ENCODE peak calls at places on chromosome 11, in ten cellular contexts. C, B, G, A, O, E, L, K, T and M are unnamed samples.

GRCh38 chr11:86637976-86638375 is 34.4 kb downstream of the ME3 start:
- DNase-seq in C (peak; percentile 66), B (no peak), G (peak; percentile 49), A (no peak), O (no peak), E (no peak), L (no peak), K (no peak), T (peak; percentile 73), M (peak; percentile 52)

GRCh38 chr11:114566273-114566672 is 6.6 kb upstream of the NXPE1 start:
- DNase-seq in C (no peak), B (no peak), G (no peak), A (no peak), O (no peak), E (no peak), L (no peak), K (no peak), T (no peak), M (no peak)

GRCh38 chr11:72741429-72741833 is 10.8 kb downstream of the ARAP1 start:
- DNase-seq in C (no peak), B (peak; percentile 62), G (no peak), A (peak; percentile 96), O (no peak), E (no peak), L (peak; percentile 44), K (no peak), T (peak; percentile 16), M (no peak)

GRCh38 chr11:33633251-33634003 is 67.2 kb downstream of the C11orf91 start:
- DNase-seq in C (peak; percentile 74), B (peak; percentile 44), G (peak; percentile 72), A (peak; percentile 71), O (peak; percentile 91), E (peak; percentile 98), L (peak; percentile 89), K (peak; percentile 27), T (peak; percentile 83), M (peak; percentile 98)

GRCh38 chr11:68549789-68550484 is 89.4 kb downstream of the PPP6R3 start:
- DNase-seq in C (peak; percentile 42), B (no peak), G (no peak), A (no peak), O (peak; percentile 55), E (no peak), L (no peak), K (no peak), T (peak; percentile 53), M (no peak)

GRCh38 chr11:27429740-27430451 is 42.7 kb downstream of the LGR4 start:
- DNase-seq in C (peak; percentile 55), B (no peak), G (peak; percentile 7), A (no peak), O (peak; percentile 38), E (no peak), L (no peak), K (no peak), T (peak; percentile 62), M (peak; percentile 69)

GRCh38 chr11:84019576-84020194 is 733.5 kb upstream of the CCDC90B start:
- DNase-seq in C (peak; percentile 83), B (no peak), G (peak; percentile 48), A (peak; percentile 32), O (peak; percentile 73), E (no peak), L (peak; percentile 10), K (no peak), T (peak; percentile 89), M (peak; percentile 0)

GRCh38 chr11:65417221-65417701 is 5.3 kb upstream of the NEAT1 start:
- DNase-seq in C (no peak), B (peak; percentile 40), G (no peak), A (peak; percentile 56), O (peak; percentile 30), E (no peak), L (no peak), K (peak; percentile 73), T (peak; percentile 12), M (no peak)

GRCh38 chr11:10550988-10551657 is 10.1 kb upstream of the RNF141 start:
- DNase-seq in C (no peak), B (no peak), G (no peak), A (no peak), O (peak; percentile 21), E (no peak), L (no peak), K (no peak), T (no peak), M (no peak)

GRCh38 chr11:73152086-73152853 is 10.2 kb upstream of the FCHSD2 start:
- DNase-seq in C (no peak), B (no peak), G (no peak), A (no peak), O (no peak), E (no peak), L (no peak), K (peak; percentile 75), T (no peak), M (no peak)

GRCh38 chr11:115348404-115348803 is 155.8 kb downstream of the CADM1 start:
- DNase-seq in C (no peak), B (no peak), G (no peak), A (no peak), O (no peak), E (no peak), L (no peak), K (no peak), T (no peak), M (no peak)

GRCh38 chr11:69201048-69201365 is 45.3 kb downstream of the SMIM38 start:
- DNase-seq in C (no peak), B (no peak), G (no peak), A (no peak), O (no peak), E (no peak), L (no peak), K (no peak), T (no peak), M (no peak)

GRCh38 chr11:10646005-10646404 is 47.5 kb downstream of the IRAG1 start:
- DNase-seq in C (no peak), B (no peak), G (no peak), A (no peak), O (no peak), E (no peak), L (no peak), K (no peak), T (peak; percentile 45), M (no peak)

GRCh38 chr11:16741473-16741872 is 3.0 kb downstream of the C11orf58 start:
- DNase-seq in C (no peak), B (no peak), G (no peak), A (peak; percentile 15), O (no peak), E (no peak), L (no peak), K (no peak), T (no peak), M (no peak)

DNA sequence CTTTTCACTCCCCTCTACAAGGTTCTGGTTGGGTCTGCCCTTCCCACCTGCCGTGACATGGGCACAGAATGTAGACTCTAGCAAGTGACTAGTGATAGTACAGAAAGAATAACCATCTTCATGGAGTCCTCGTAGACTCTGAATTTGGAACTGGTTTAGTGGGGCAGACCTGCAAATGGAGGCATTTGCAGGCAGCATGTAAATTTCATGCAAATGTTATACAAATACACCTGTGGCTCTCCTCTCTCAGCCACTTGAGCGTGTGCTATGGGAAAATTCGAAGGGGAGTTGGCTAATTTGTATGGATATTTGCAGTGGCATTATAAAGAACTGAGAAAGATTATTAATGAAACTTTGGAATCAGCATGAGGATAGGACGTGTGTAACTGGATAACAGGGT is 85.0 kb downstream of the SCN3B start:
- DNase-seq in C (no peak), B (no peak), G (no peak), A (no peak), O (no peak), E (no peak), L (no peak), K (peak; percentile 58), T (no peak), M (no peak)
- H3K9ac ChIP-seq in C (no peak overlapping the region), B (no peak overlapping the region), G (no peak overlapping the region), A (no peak overlapping the region), O (no peak overlapping the region), E (no peak overlapping the region), L (no peak overlapping the region), K (peak overlapping the region; percentile 42), T (no peak overlapping the region), M (no peak overlapping the region)

DNA sequence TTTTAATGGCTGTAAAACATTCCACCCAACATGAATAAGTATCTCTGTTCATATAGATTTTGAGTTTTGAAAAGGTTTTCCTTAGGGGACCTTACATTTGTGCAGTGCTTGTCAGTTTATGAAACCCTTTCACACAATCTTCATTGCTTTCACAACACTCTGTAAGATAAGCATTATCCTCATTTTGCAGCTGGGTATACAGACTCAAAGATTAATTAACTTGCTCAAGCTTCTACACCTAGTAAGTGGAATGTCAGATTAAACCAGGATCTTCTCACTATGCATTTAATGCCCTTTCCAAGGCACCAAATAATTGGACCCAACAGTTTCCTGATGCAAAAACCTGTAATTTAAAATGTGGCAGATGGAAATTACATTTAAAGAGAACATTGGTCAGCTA is 11.6 kb upstream of the GAB2 start:
- DNase-seq in C (no peak), B (no peak), G (no peak), A (peak; percentile 24), O (no peak), E (no peak), L (no peak), K (no peak), T (no peak), M (no peak)
- H3K4me2 ChIP-seq in C (no peak overlapping the region), B (no peak overlapping the region), G (no peak overlapping the region), A (no peak overlapping the region), O (no peak overlapping the region), E (no peak overlapping the region), L (no peak overlapping the region), K (no peak overlapping the region), T (no peak overlapping the region), M (no peak overlapping the region)

DNA sequence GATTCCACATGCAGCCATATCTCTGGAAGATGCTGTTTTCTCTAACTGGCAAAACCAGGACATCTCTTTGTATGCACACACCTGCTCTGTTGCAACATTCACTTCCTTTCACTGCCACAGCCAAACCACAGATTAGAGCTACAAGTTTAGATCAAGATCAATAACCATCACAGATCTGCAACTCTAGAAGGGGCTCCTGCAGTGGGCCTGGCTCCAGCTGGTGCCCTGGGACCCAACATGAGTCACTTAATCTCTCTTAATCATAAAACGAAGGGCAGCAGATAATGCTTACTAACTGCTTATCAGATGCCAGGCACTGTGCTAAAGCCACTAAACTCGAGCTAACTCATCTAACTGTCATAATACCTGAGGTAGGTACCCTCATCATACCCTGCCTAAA is 22.1 kb downstream of the SMCO4 start:
- DNase-seq in C (no peak), B (no peak), G (no peak), A (no peak), O (no peak), E (no peak), L (peak; percentile 29), K (no peak), T (no peak), M (no peak)
- H3K4me1 ChIP-seq in C (peaks cover 3% of the 10 kb centered on the region), B (peaks cover 8% of the 10 kb centered on the region), G (no peaks in the 10 kb centered on the region), A (peaks cover 8% of the 10 kb centered on the region), O (peaks cover 10% of the 10 kb centered on the region), E (no peaks in the 10 kb centered on the region), L (peaks cover 8% of the 10 kb centered on the region), K (peaks cover 12% of the 10 kb centered on the region), T (no peaks in the 10 kb centered on the region), M (no peaks in the 10 kb centered on the region)

DNA sequence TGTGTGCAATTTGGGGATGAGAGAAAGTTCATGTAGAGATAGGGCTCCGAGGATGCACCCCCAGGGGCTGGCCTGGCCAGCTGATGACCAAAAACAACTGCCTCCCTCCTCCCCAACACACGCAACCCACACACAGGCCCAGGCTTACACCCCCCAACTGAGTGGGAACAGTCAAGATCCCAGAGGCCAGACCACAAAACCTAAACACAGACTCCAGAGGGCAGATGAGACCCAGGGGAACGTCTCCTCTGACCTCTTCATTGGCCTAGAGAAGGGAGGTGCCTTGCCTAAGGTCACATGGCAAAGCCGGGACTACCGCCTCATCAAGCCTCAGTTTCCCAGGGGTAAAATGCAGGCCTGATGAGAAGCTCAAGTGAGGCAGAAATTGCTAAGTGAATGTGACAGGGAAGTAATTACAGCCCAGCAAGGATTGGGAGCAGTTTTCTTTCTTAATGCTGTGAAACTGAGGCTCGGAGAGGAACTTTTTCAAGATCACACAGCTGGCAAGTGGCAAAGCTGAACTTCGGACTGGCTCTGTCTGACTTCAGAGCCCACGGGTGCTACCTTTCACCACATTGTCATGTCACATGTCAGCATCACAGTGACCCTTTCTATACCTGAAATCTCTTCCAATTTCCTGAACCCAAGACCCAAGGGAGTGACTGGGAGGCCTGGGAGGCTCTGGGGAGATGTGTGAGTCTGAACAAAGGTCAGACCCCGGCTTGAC is 69.9 kb upstream of the WNT11 start:
- DNase-seq in C (no peak), B (no peak), G (no peak), A (no peak), O (no peak), E (no peak), L (no peak), K (no peak), T (no peak), M (no peak)
- H3K9ac ChIP-seq in C (no peak overlapping the region), B (no peak overlapping the region), G (no peak overlapping the region), A (no peak overlapping the region), O (no peak overlapping the region), E (no peak overlapping the region), L (no peak overlapping the region), K (no peak overlapping the region), T (no peak overlapping the region), M (no peak overlapping the region)